ENCODE peak calls at places on chromosomes 2 and 18, in four cellular contexts. One of them, this sample, is unnamed.

GRCh38 chr2:23803275-23803964 is 123.5 kb downstream of the ATAD2B start:
- DNase-seq in foreskin fibroblast: peak
- DNase-seq in heart right ventricle: no peak
- DNase-seq in GM12865: no peak
- DNase-seq in this sample: no peak

GRCh38 chr2:105856576-105856975 is 111.9 kb downstream of the NCK2 start:
- DNase-seq in foreskin fibroblast: no peak
- DNase-seq in heart right ventricle: no peak
- DNase-seq in GM12865: no peak
- DNase-seq in this sample: no peak

GRCh38 chr2:24105816-24106215 is 17.3 kb downstream of the PFN4 start:
- DNase-seq in foreskin fibroblast: no peak
- DNase-seq in heart right ventricle: no peak
- DNase-seq in GM12865: no peak
- DNase-seq in this sample: no peak

GRCh38 chr2:209629622-209630021 is 142.0 kb upstream of the UNC80 start:
- DNase-seq in foreskin fibroblast: peak
- DNase-seq in heart right ventricle: no peak
- DNase-seq in GM12865: no peak
- DNase-seq in this sample: no peak

GRCh38 chr2:235043762-235044500 is 92.1 kb downstream of the SH3BP4 start:
- DNase-seq in foreskin fibroblast: no peak
- DNase-seq in heart right ventricle: no peak
- DNase-seq in GM12865: no peak
- DNase-seq in this sample: no peak

GRCh38 chr18:903703-904102 is 968 bp upstream of the ADCYAP1 start:
- DNase-seq in foreskin fibroblast: peak
- DNase-seq in heart right ventricle: peak
- DNase-seq in GM12865: peak
- DNase-seq in this sample: no peak

GRCh38 chr2:106339608-106340007 is 128.6 kb downstream of the RGPD3 start:
- DNase-seq in foreskin fibroblast: no peak
- DNase-seq in heart right ventricle: no peak
- DNase-seq in GM12865: no peak
- DNase-seq in this sample: no peak

GRCh38 chr2:165584126-165584525 is 114.6 kb downstream of the CSRNP3 start:
- DNase-seq in foreskin fibroblast: no peak
- DNase-seq in heart right ventricle: no peak
- DNase-seq in GM12865: no peak
- DNase-seq in this sample: no peak

GRCh38 chr18:63606526-63606925 is 19.4 kb downstream of the SERPINB13 start:
- DNase-seq in foreskin fibroblast: peak
- DNase-seq in heart right ventricle: no peak
- DNase-seq in GM12865: no peak
- DNase-seq in this sample: no peak

GRCh38 chr18:35028556-35028955 is 12.7 kb upstream of the MAPRE2 start:
- DNase-seq in foreskin fibroblast: peak
- DNase-seq in heart right ventricle: no peak
- DNase-seq in GM12865: no peak
- DNase-seq in this sample: no peak

GRCh38 chr2:224563537-224563936 is 21.6 kb downstream of the CUL3 start:
- DNase-seq in foreskin fibroblast: peak
- DNase-seq in heart right ventricle: no peak
- DNase-seq in GM12865: no peak
- DNase-seq in this sample: no peak

GRCh38 chr2:21039979-21040467 is 3.9 kb downstream of the APOB start:
- DNase-seq in foreskin fibroblast: no peak
- DNase-seq in heart right ventricle: no peak
- DNase-seq in GM12865: no peak
- DNase-seq in this sample: no peak

GRCh38 chr18:32177530-32177929 is 12.3 kb upstream of the MEP1B start:
- DNase-seq in foreskin fibroblast: no peak
- DNase-seq in heart right ventricle: no peak
- DNase-seq in GM12865: no peak
- DNase-seq in this sample: no peak

GRCh38 chr18:7164610-7165009 is 47.0 kb upstream of the LAMA1 start:
- DNase-seq in foreskin fibroblast: peak
- DNase-seq in heart right ventricle: no peak
- DNase-seq in GM12865: no peak
- DNase-seq in this sample: no peak

GRCh38 chr2:191748050-191748449 is 70.1 kb downstream of the NABP1 start:
- DNase-seq in foreskin fibroblast: peak
- DNase-seq in heart right ventricle: no peak
- DNase-seq in GM12865: peak
- DNase-seq in this sample: no peak

GRCh38 chr18:54357082-54357659 is 487 bp downstream of the STARD6 start:
- DNase-seq in foreskin fibroblast: no peak
- DNase-seq in heart right ventricle: no peak
- DNase-seq in GM12865: no peak
- DNase-seq in this sample: no peak

GRCh38 chr2:33526132-33526531 is 49.7 kb downstream of the RASGRP3 start:
- DNase-seq in foreskin fibroblast: peak
- DNase-seq in heart right ventricle: no peak
- DNase-seq in GM12865: no peak
- DNase-seq in this sample: no peak

GRCh38 chr18:2736823-2737222 is 81.3 kb downstream of the SMCHD1 start:
- DNase-seq in foreskin fibroblast: no peak
- DNase-seq in heart right ventricle: no peak
- DNase-seq in GM12865: no peak
- DNase-seq in this sample: no peak

GRCh38 chr2:155190342-155190741 is 491.8 kb downstream of the KCNJ3 start:
- DNase-seq in foreskin fibroblast: no peak
- DNase-seq in heart right ventricle: no peak
- DNase-seq in GM12865: peak
- DNase-seq in this sample: no peak

GRCh38 chr2:45585267-45585861 is 25.7 kb downstream of the SRBD1 start:
- DNase-seq in foreskin fibroblast: peak
- DNase-seq in heart right ventricle: peak
- DNase-seq in GM12865: peak
- DNase-seq in this sample: no peak

GRCh38 chr18:57410749-57411148 is 24.4 kb upstream of the ONECUT2 start:
- DNase-seq in foreskin fibroblast: no peak
- DNase-seq in heart right ventricle: no peak
- DNase-seq in GM12865: no peak
- DNase-seq in this sample: no peak

GRCh38 chr2:20282916-20283592 is 58.1 kb upstream of the SDC1 start:
- DNase-seq in foreskin fibroblast: no peak
- DNase-seq in heart right ventricle: peak
- DNase-seq in GM12865: no peak
- DNase-seq in this sample: no peak

GRCh38 chr2:24048662-24049484 is 668 bp upstream of the FKBP1B start:
- DNase-seq in foreskin fibroblast: peak
- DNase-seq in heart right ventricle: no peak
- DNase-seq in GM12865: no peak
- DNase-seq in this sample: no peak

GRCh38 chr2:199928226-199928625 is 17.1 kb downstream of the C2orf69 start:
- DNase-seq in foreskin fibroblast: no peak
- DNase-seq in heart right ventricle: no peak
- DNase-seq in GM12865: no peak
- DNase-seq in this sample: no peak

GRCh38 chr2:16034151-16034974 is 94.0 kb downstream of the MYCN start:
- DNase-seq in foreskin fibroblast: no peak
- DNase-seq in heart right ventricle: no peak
- DNase-seq in GM12865: no peak
- DNase-seq in this sample: no peak

GRCh38 chr2:145800201-145801091 is 1280.5 kb upstream of the ZEB2 start:
- DNase-seq in foreskin fibroblast: peak
- DNase-seq in heart right ventricle: no peak
- DNase-seq in GM12865: no peak
- DNase-seq in this sample: no peak

GRCh38 chr2:181904022-181904632 is 12.6 kb downstream of the ITPRID2 start:
- DNase-seq in foreskin fibroblast: peak
- DNase-seq in heart right ventricle: peak
- DNase-seq in GM12865: peak
- DNase-seq in this sample: no peak

GRCh38 chr18:51083398-51083797 is 53.4 kb downstream of the SMAD4 start:
- DNase-seq in foreskin fibroblast: no peak
- DNase-seq in heart right ventricle: no peak
- DNase-seq in GM12865: no peak
- DNase-seq in this sample: no peak

GRCh38 chr2:174827371-174828369 is 63.4 kb upstream of the CHRNA1 start:
- DNase-seq in foreskin fibroblast: peak
- DNase-seq in heart right ventricle: peak
- DNase-seq in GM12865: no peak
- DNase-seq in this sample: no peak

GRCh38 chr18:76406791-76407190 is 88.3 kb downstream of the ZNF516 start:
- DNase-seq in foreskin fibroblast: no peak
- DNase-seq in heart right ventricle: no peak
- DNase-seq in GM12865: no peak
- DNase-seq in this sample: no peak

GRCh38 chr2:224802407-224802806 is 86.2 kb upstream of the CCDC195 start:
- DNase-seq in foreskin fibroblast: peak
- DNase-seq in heart right ventricle: no peak
- DNase-seq in GM12865: no peak
- DNase-seq in this sample: no peak

GRCh38 chr2:109644571-109645275 is 30.6 kb downstream of the SOWAHC start:
- DNase-seq in foreskin fibroblast: peak
- DNase-seq in heart right ventricle: no peak
- DNase-seq in GM12865: no peak
- DNase-seq in this sample: no peak

GRCh38 chr2:166651080-166651675 is 157.1 kb upstream of the SCN7A start:
- DNase-seq in foreskin fibroblast: peak
- DNase-seq in heart right ventricle: no peak
- DNase-seq in GM12865: no peak
- DNase-seq in this sample: no peak

GRCh38 chr2:72815655-72816268 is 10.1 kb downstream of the EXOC6B start:
- DNase-seq in foreskin fibroblast: peak
- DNase-seq in heart right ventricle: no peak
- DNase-seq in GM12865: no peak
- DNase-seq in this sample: no peak

GRCh38 chr2:124283090-124283489 is 258.0 kb downstream of the CNTNAP5 start:
- DNase-seq in foreskin fibroblast: peak
- DNase-seq in heart right ventricle: no peak
- DNase-seq in GM12865: no peak
- DNase-seq in this sample: no peak

GRCh38 chr2:189702071-189702470 is 27.6 kb downstream of the ANKAR start:
- DNase-seq in foreskin fibroblast: peak
- DNase-seq in heart right ventricle: no peak
- DNase-seq in GM12865: no peak
- DNase-seq in this sample: no peak

GRCh38 chr2:223100061-223100511 is 48.1 kb downstream of the KCNE4 start:
- DNase-seq in foreskin fibroblast: peak
- DNase-seq in heart right ventricle: peak
- DNase-seq in GM12865: no peak
- DNase-seq in this sample: no peak

GRCh38 chr2:160783481-160783880 is 289.9 kb upstream of the RBMS1 start:
- DNase-seq in foreskin fibroblast: peak
- DNase-seq in heart right ventricle: no peak
- DNase-seq in GM12865: no peak
- DNase-seq in this sample: no peak

GRCh38 chr2:47890711-47891368 is 15.5 kb downstream of the FBXO11 start:
- DNase-seq in foreskin fibroblast: no peak
- DNase-seq in heart right ventricle: no peak
- DNase-seq in GM12865: no peak
- DNase-seq in this sample: no peak

GRCh38 chr2:9950521-9951271 is 797 bp upstream of the GRHL1 start:
- DNase-seq in foreskin fibroblast: peak
- DNase-seq in heart right ventricle: peak
- DNase-seq in GM12865: peak
- DNase-seq in this sample: no peak

DNA sequence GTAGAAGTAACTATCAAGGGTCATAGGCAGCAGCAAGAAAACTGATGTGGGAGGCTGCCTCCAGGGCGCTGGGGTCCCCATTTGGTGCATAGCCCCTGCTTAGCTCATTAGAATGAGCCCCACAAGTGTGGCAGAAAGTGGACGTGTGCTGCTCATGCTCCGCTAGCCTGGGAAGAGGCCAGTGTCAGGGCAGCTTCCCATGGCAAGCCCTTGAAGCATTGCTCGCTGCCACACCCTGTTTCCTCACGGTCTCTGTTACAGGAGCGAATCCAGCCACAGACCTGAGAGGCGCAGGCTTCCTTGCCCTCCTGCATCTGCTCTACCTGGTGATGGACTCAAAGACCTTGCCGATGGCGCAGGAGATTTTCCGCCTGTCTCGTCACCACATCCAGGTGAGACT is 22.5 kb downstream of the ELMOD3 start:
- DNase-seq in foreskin fibroblast: no peak
- DNase-seq in heart right ventricle: no peak
- DNase-seq in GM12865: no peak
- DNase-seq in this sample: no peak
- TF ChIP-seq CTCF in foreskin fibroblast: no peak
- TF ChIP-seq CTCF in heart right ventricle: no peak
- TF ChIP-seq CTCF in GM12865: no peak
- TF ChIP-seq CTCF in this sample: no peak

GRCh38 chr2:175964195-175964594 is 37.9 kb downstream of the LNPK start:
- DNase-seq in foreskin fibroblast: peak
- DNase-seq in heart right ventricle: no peak
- DNase-seq in GM12865: no peak
- DNase-seq in this sample: no peak
- TF ChIP-seq CTCF in foreskin fibroblast: no peak
- TF ChIP-seq CTCF in heart right ventricle: peak
- TF ChIP-seq CTCF in GM12865: no peak
- TF ChIP-seq CTCF in this sample: no peak

DNA sequence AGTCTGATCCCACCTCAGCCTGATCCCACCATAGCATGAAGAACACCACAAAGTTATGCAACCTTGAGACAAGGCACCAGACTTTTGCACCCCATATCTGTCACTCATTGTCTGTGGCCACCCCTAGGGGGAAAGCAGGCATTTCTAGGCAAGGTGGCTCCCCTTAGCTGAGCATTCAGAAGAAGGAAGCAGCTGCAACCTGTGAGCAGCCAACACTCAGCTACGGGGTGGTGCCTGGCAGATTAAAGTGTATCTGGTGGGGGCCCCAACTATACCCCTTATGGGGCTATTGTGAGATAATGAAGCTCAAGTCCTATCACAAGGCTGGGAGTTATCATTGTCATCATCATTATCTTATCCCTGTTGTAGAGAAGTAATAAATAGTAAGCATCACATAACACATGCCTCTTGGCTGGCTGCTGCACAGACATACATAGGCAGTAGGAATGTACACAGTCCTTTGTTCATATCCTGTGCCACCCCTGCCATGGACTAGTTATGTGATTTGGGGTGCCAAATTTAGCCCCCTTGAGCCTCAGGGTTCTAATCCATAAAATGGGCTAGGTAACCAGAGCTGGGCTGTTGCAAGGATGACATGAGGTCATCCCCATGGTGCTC is 20.6 kb upstream of the TMEM163 start:
- DNase-seq in foreskin fibroblast: no peak
- DNase-seq in heart right ventricle: no peak
- DNase-seq in GM12865: no peak
- DNase-seq in this sample: no peak
- TF ChIP-seq CTCF in foreskin fibroblast: no peak
- TF ChIP-seq CTCF in heart right ventricle: no peak
- TF ChIP-seq CTCF in GM12865: no peak
- TF ChIP-seq CTCF in this sample: no peak

GRCh38 chr2:13056259-13056843 is 339.6 kb downstream of the TRIB2 start:
- DNase-seq in foreskin fibroblast: peak
- DNase-seq in heart right ventricle: no peak
- DNase-seq in GM12865: peak
- DNase-seq in this sample: no peak
- TF ChIP-seq CTCF in foreskin fibroblast: peak
- TF ChIP-seq CTCF in heart right ventricle: peak
- TF ChIP-seq CTCF in GM12865: peak
- TF ChIP-seq CTCF in this sample: no peak